ENCODE peak calls at places on chromosomes 12 and 14, in ten cellular contexts. One of them, this sample, is unnamed.

GRCh38 chr14:90458536-90458935 is 61.7 kb downstream of the CALM1 start:
- DNase-seq in heart right ventricle: no peak
- DNase-seq in GM23338: no peak
- DNase-seq in fibroblast of mammary gland: no peak
- DNase-seq in mucosa of descending colon: no peak
- DNase-seq in type B pancreatic cell: peak
- DNase-seq in A549: no peak
- DNase-seq in cardiac muscle cell: no peak
- DNase-seq in BE2C: no peak
- DNase-seq in uterus: no peak
- DNase-seq in this sample: no peak

GRCh38 chr14:32933943-32934890 is 4.5 kb upstream of the NPAS3 start:
- DNase-seq in heart right ventricle: peak
- DNase-seq in GM23338: peak
- DNase-seq in fibroblast of mammary gland: peak
- DNase-seq in mucosa of descending colon: no peak
- DNase-seq in type B pancreatic cell: peak
- DNase-seq in A549: no peak
- DNase-seq in cardiac muscle cell: peak
- DNase-seq in BE2C: peak
- DNase-seq in uterus: peak
- DNase-seq in this sample: no peak

GRCh38 chr14:93329965-93330608 is 2.7 kb downstream of the BTBD7 start:
- DNase-seq in heart right ventricle: no peak
- DNase-seq in GM23338: no peak
- DNase-seq in fibroblast of mammary gland: no peak
- DNase-seq in mucosa of descending colon: no peak
- DNase-seq in type B pancreatic cell: no peak
- DNase-seq in A549: peak
- DNase-seq in cardiac muscle cell: no peak
- DNase-seq in BE2C: no peak
- DNase-seq in uterus: no peak
- DNase-seq in this sample: no peak

GRCh38 chr12:10361084-10361483 is 28.8 kb downstream of the KLRK1 start:
- DNase-seq in heart right ventricle: no peak
- DNase-seq in GM23338: peak
- DNase-seq in fibroblast of mammary gland: no peak
- DNase-seq in mucosa of descending colon: no peak
- DNase-seq in type B pancreatic cell: no peak
- DNase-seq in A549: no peak
- DNase-seq in cardiac muscle cell: peak
- DNase-seq in BE2C: peak
- DNase-seq in uterus: no peak
- DNase-seq in this sample: no peak

GRCh38 chr12:123329799-123330198 is 34.8 kb downstream of the SBNO1 start:
- DNase-seq in heart right ventricle: no peak
- DNase-seq in GM23338: no peak
- DNase-seq in fibroblast of mammary gland: no peak
- DNase-seq in mucosa of descending colon: no peak
- DNase-seq in type B pancreatic cell: no peak
- DNase-seq in A549: no peak
- DNase-seq in cardiac muscle cell: no peak
- DNase-seq in BE2C: no peak
- DNase-seq in uterus: no peak
- DNase-seq in this sample: no peak

GRCh38 chr12:113221181-113221996 is at the start of gene TPCN1:
- DNase-seq in heart right ventricle: peak
- DNase-seq in GM23338: peak
- DNase-seq in fibroblast of mammary gland: peak
- DNase-seq in mucosa of descending colon: peak
- DNase-seq in type B pancreatic cell: peak
- DNase-seq in A549: peak
- DNase-seq in cardiac muscle cell: peak
- DNase-seq in BE2C: peak
- DNase-seq in uterus: peak
- DNase-seq in this sample: peak

GRCh38 chr14:39988939-39989338 is 556.7 kb upstream of the FBXO33 start:
- DNase-seq in heart right ventricle: no peak
- DNase-seq in GM23338: peak
- DNase-seq in fibroblast of mammary gland: peak
- DNase-seq in mucosa of descending colon: no peak
- DNase-seq in type B pancreatic cell: no peak
- DNase-seq in A549: peak
- DNase-seq in cardiac muscle cell: peak
- DNase-seq in BE2C: no peak
- DNase-seq in uterus: no peak
- DNase-seq in this sample: no peak

GRCh38 chr12:94230357-94230905 is 82.1 kb downstream of the PLXNC1 start:
- DNase-seq in heart right ventricle: no peak
- DNase-seq in GM23338: no peak
- DNase-seq in fibroblast of mammary gland: no peak
- DNase-seq in mucosa of descending colon: no peak
- DNase-seq in type B pancreatic cell: no peak
- DNase-seq in A549: no peak
- DNase-seq in cardiac muscle cell: peak
- DNase-seq in BE2C: no peak
- DNase-seq in uterus: no peak
- DNase-seq in this sample: no peak

GRCh38 chr12:57069522-57069921 is 9.1 kb downstream of the NEMP1 start:
- DNase-seq in heart right ventricle: no peak
- DNase-seq in GM23338: peak
- DNase-seq in fibroblast of mammary gland: peak
- DNase-seq in mucosa of descending colon: no peak
- DNase-seq in type B pancreatic cell: no peak
- DNase-seq in A549: peak
- DNase-seq in cardiac muscle cell: peak
- DNase-seq in BE2C: peak
- DNase-seq in uterus: peak
- DNase-seq in this sample: no peak

GRCh38 chr14:50425816-50426215 is 29.1 kb upstream of the CDKL1 start:
- DNase-seq in heart right ventricle: no peak
- DNase-seq in GM23338: no peak
- DNase-seq in fibroblast of mammary gland: peak
- DNase-seq in mucosa of descending colon: no peak
- DNase-seq in type B pancreatic cell: no peak
- DNase-seq in A549: no peak
- DNase-seq in cardiac muscle cell: peak
- DNase-seq in BE2C: no peak
- DNase-seq in uterus: no peak
- DNase-seq in this sample: no peak

GRCh38 chr14:98592611-98593170 is 679.3 kb downstream of the BCL11B start:
- DNase-seq in heart right ventricle: no peak
- DNase-seq in GM23338: no peak
- DNase-seq in fibroblast of mammary gland: no peak
- DNase-seq in mucosa of descending colon: no peak
- DNase-seq in type B pancreatic cell: no peak
- DNase-seq in A549: no peak
- DNase-seq in cardiac muscle cell: no peak
- DNase-seq in BE2C: no peak
- DNase-seq in uterus: no peak
- DNase-seq in this sample: no peak

GRCh38 chr12:58167622-58168021 is 226.3 kb downstream of the ATP23 start:
- DNase-seq in heart right ventricle: no peak
- DNase-seq in GM23338: no peak
- DNase-seq in fibroblast of mammary gland: no peak
- DNase-seq in mucosa of descending colon: no peak
- DNase-seq in type B pancreatic cell: no peak
- DNase-seq in A549: no peak
- DNase-seq in cardiac muscle cell: no peak
- DNase-seq in BE2C: no peak
- DNase-seq in uterus: no peak
- DNase-seq in this sample: no peak

GRCh38 chr12:127629066-127629820 is 637.7 kb upstream of the TMEM132C start:
- DNase-seq in heart right ventricle: no peak
- DNase-seq in GM23338: no peak
- DNase-seq in fibroblast of mammary gland: peak
- DNase-seq in mucosa of descending colon: no peak
- DNase-seq in type B pancreatic cell: no peak
- DNase-seq in A549: no peak
- DNase-seq in cardiac muscle cell: no peak
- DNase-seq in BE2C: no peak
- DNase-seq in uterus: no peak
- DNase-seq in this sample: no peak

GRCh38 chr12:5379737-5380496 is 52.0 kb upstream of the NTF3 start:
- DNase-seq in heart right ventricle: no peak
- DNase-seq in GM23338: no peak
- DNase-seq in fibroblast of mammary gland: no peak
- DNase-seq in mucosa of descending colon: no peak
- DNase-seq in type B pancreatic cell: no peak
- DNase-seq in A549: no peak
- DNase-seq in cardiac muscle cell: no peak
- DNase-seq in BE2C: no peak
- DNase-seq in uterus: no peak
- DNase-seq in this sample: no peak

GRCh38 chr14:53969326-53969725 is 12.7 kb upstream of the BMP4 start:
- DNase-seq in heart right ventricle: no peak
- DNase-seq in GM23338: no peak
- DNase-seq in fibroblast of mammary gland: no peak
- DNase-seq in mucosa of descending colon: no peak
- DNase-seq in type B pancreatic cell: no peak
- DNase-seq in A549: no peak
- DNase-seq in cardiac muscle cell: no peak
- DNase-seq in BE2C: no peak
- DNase-seq in uterus: no peak
- DNase-seq in this sample: no peak

GRCh38 chr14:53967606-53968005 is 11.0 kb upstream of the BMP4 start:
- DNase-seq in heart right ventricle: no peak
- DNase-seq in GM23338: no peak
- DNase-seq in fibroblast of mammary gland: no peak
- DNase-seq in mucosa of descending colon: no peak
- DNase-seq in type B pancreatic cell: no peak
- DNase-seq in A549: no peak
- DNase-seq in cardiac muscle cell: peak
- DNase-seq in BE2C: no peak
- DNase-seq in uterus: no peak
- DNase-seq in this sample: no peak

GRCh38 chr14:53971501-53971900 is 14.9 kb upstream of the BMP4 start:
- DNase-seq in heart right ventricle: no peak
- DNase-seq in GM23338: no peak
- DNase-seq in fibroblast of mammary gland: no peak
- DNase-seq in mucosa of descending colon: no peak
- DNase-seq in type B pancreatic cell: no peak
- DNase-seq in A549: no peak
- DNase-seq in cardiac muscle cell: no peak
- DNase-seq in BE2C: no peak
- DNase-seq in uterus: no peak
- DNase-seq in this sample: no peak

GRCh38 chr14:53964249-53964648 is 7.6 kb upstream of the BMP4 start:
- DNase-seq in heart right ventricle: no peak
- DNase-seq in GM23338: peak
- DNase-seq in fibroblast of mammary gland: no peak
- DNase-seq in mucosa of descending colon: no peak
- DNase-seq in type B pancreatic cell: no peak
- DNase-seq in A549: no peak
- DNase-seq in cardiac muscle cell: no peak
- DNase-seq in BE2C: no peak
- DNase-seq in uterus: no peak
- DNase-seq in this sample: no peak

GRCh38 chr14:53968756-53969155 is 12.1 kb upstream of the BMP4 start:
- DNase-seq in heart right ventricle: no peak
- DNase-seq in GM23338: no peak
- DNase-seq in fibroblast of mammary gland: no peak
- DNase-seq in mucosa of descending colon: no peak
- DNase-seq in type B pancreatic cell: no peak
- DNase-seq in A549: no peak
- DNase-seq in cardiac muscle cell: no peak
- DNase-seq in BE2C: no peak
- DNase-seq in uterus: no peak
- DNase-seq in this sample: no peak
- TF ChIP-seq CTCF in heart right ventricle: no peak
- TF ChIP-seq CTCF in GM23338: no peak
- TF ChIP-seq CTCF in fibroblast of mammary gland: no peak
- TF ChIP-seq CTCF in mucosa of descending colon: no peak
- TF ChIP-seq CTCF in type B pancreatic cell: no peak
- TF ChIP-seq CTCF in A549: no peak
- TF ChIP-seq CTCF in cardiac muscle cell: no peak
- TF ChIP-seq CTCF in BE2C: no peak
- TF ChIP-seq CTCF in uterus: no peak
- TF ChIP-seq CTCF in this sample: no peak

DNA sequence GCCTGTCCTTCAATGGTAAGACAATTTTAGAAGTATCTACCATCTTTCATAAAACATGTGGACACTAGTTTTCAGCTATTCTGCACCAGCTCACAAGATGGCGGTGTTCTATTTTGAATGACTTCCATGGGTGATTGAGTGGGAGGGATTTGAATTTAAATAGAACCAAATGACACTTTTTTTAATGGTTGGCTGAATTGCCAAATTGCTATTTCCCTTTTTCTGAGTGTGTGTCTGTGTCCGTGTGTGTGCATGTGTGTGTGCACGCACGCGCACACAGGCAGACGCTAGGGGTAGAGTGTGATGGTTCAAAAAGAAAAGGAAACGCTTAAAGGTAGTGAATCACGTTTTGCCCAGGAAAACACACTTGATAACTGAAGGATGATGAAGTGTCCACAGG is 362.6 kb downstream of the DAD1 start:
- DNase-seq in heart right ventricle: no peak
- DNase-seq in GM23338: peak
- DNase-seq in fibroblast of mammary gland: no peak
- DNase-seq in mucosa of descending colon: no peak
- DNase-seq in type B pancreatic cell: no peak
- DNase-seq in A549: peak
- DNase-seq in cardiac muscle cell: no peak
- DNase-seq in BE2C: no peak
- DNase-seq in uterus: no peak
- DNase-seq in this sample: no peak
- TF ChIP-seq CTCF in heart right ventricle: no peak
- TF ChIP-seq CTCF in GM23338: peak
- TF ChIP-seq CTCF in fibroblast of mammary gland: no peak
- TF ChIP-seq CTCF in mucosa of descending colon: no peak
- TF ChIP-seq CTCF in type B pancreatic cell: peak
- TF ChIP-seq CTCF in A549: peak
- TF ChIP-seq CTCF in cardiac muscle cell: no peak
- TF ChIP-seq CTCF in BE2C: peak
- TF ChIP-seq CTCF in uterus: no peak
- TF ChIP-seq CTCF in this sample: peak

DNA sequence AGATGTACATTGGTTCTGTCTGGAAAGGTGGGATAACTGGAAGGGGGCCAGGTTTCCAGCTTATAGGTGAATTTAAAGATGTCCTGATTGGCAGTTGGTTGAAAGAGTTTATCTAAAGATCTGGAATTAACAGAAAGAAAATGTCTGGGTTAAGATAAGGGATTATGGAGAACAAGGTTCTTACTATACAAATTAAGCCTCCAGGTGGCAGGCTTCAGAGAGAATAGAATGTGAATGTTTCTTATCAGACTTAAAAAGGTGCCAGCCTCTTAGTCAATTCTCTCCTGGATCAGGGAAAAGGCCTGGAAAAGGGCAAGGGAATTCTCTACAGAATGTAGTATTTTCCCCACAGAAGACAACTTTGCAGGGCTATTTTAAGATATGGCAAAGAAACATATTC is 53.1 kb downstream of the CNTN1 start:
- DNase-seq in heart right ventricle: no peak
- DNase-seq in GM23338: peak
- DNase-seq in fibroblast of mammary gland: no peak
- DNase-seq in mucosa of descending colon: no peak
- DNase-seq in type B pancreatic cell: no peak
- DNase-seq in A549: peak
- DNase-seq in cardiac muscle cell: no peak
- DNase-seq in BE2C: no peak
- DNase-seq in uterus: no peak
- DNase-seq in this sample: no peak
- TF ChIP-seq CTCF in heart right ventricle: no peak
- TF ChIP-seq CTCF in GM23338: peak
- TF ChIP-seq CTCF in fibroblast of mammary gland: no peak
- TF ChIP-seq CTCF in mucosa of descending colon: no peak
- TF ChIP-seq CTCF in type B pancreatic cell: peak
- TF ChIP-seq CTCF in A549: peak
- TF ChIP-seq CTCF in cardiac muscle cell: no peak
- TF ChIP-seq CTCF in BE2C: peak
- TF ChIP-seq CTCF in uterus: no peak
- TF ChIP-seq CTCF in this sample: peak

GRCh38 chr14:103333754-103334643 is at the start of gene EIF5:
- DNase-seq in heart right ventricle: peak
- DNase-seq in GM23338: peak
- DNase-seq in fibroblast of mammary gland: peak
- DNase-seq in mucosa of descending colon: peak
- DNase-seq in type B pancreatic cell: peak
- DNase-seq in A549: peak
- DNase-seq in cardiac muscle cell: peak
- DNase-seq in BE2C: peak
- DNase-seq in uterus: peak
- DNase-seq in this sample: peak
- TF ChIP-seq CTCF in heart right ventricle: peak
- TF ChIP-seq CTCF in GM23338: no peak
- TF ChIP-seq CTCF in fibroblast of mammary gland: no peak
- TF ChIP-seq CTCF in mucosa of descending colon: no peak
- TF ChIP-seq CTCF in type B pancreatic cell: peak
- TF ChIP-seq CTCF in A549: no peak
- TF ChIP-seq CTCF in cardiac muscle cell: peak
- TF ChIP-seq CTCF in BE2C: no peak
- TF ChIP-seq CTCF in uterus: no peak
- TF ChIP-seq CTCF in this sample: peak

This sample was measured in chondrocyte.